ENCODE peak calls at places on chromosomes 12 and 14, in eight cellular contexts. V, P, S, C, Y, E, T and Z are unnamed samples.

GRCh38 chr12:124100572-124101178 is 127.7 kb downstream of the ZNF664 start:
- DNase-seq in V (no peak), P (no peak), S (no peak), C (no peak), Y (no peak), E (no peak), T (no peak), Z (no peak)

GRCh38 chr12:71299541-71300376 is 139.8 kb upstream of the LGR5 start:
- DNase-seq in V (no peak), P (no peak), S (no peak), C (no peak), Y (no peak), E (no peak), T (no peak), Z (no peak)

GRCh38 chr12:25151476-25151875 is 43.5 kb downstream of the DNAI7 start:
- DNase-seq in V (peak; percentile 39), P (peak; percentile 90), S (no peak), C (peak; percentile 86), Y (peak; percentile 94), E (no peak), T (peak; percentile 96), Z (no peak)

GRCh38 chr12:49808686-49809368 is 19.4 kb downstream of the NCKAP5L start:
- DNase-seq in V (no peak), P (peak; percentile 38), S (no peak), C (no peak), Y (no peak), E (no peak), T (no peak), Z (no peak)

GRCh38 chr12:46005151-46005797 is 14.9 kb upstream of the SCAF11 start:
- DNase-seq in V (no peak), P (peak; percentile 22), S (no peak), C (no peak), Y (no peak), E (no peak), T (peak; percentile 22), Z (no peak)

GRCh38 chr14:40240456-40240855 is 808.2 kb upstream of the FBXO33 start:
- DNase-seq in V (no peak), P (no peak), S (no peak), C (no peak), Y (peak; percentile 41), E (no peak), T (no peak), Z (no peak)

GRCh38 chr12:67957383-67957782 is 31.9 kb upstream of the IFNG-AS1 start:
- DNase-seq in V (no peak), P (no peak), S (no peak), C (no peak), Y (no peak), E (no peak), T (no peak), Z (no peak)

GRCh38 chr12:75979181-75979580 is 52.4 kb downstream of the PHLDA1 start:
- DNase-seq in V (no peak), P (no peak), S (peak; percentile 16), C (no peak), Y (peak; percentile 88), E (no peak), T (no peak), Z (no peak)

GRCh38 chr14:91193069-91193468 is 51.4 kb downstream of the GPR68 start:
- DNase-seq in V (no peak), P (no peak), S (no peak), C (no peak), Y (no peak), E (no peak), T (no peak), Z (no peak)

GRCh38 chr12:108046633-108047032 is 82.5 kb upstream of the WSCD2 start:
- DNase-seq in V (no peak), P (peak; percentile 24), S (no peak), C (no peak), Y (no peak), E (no peak), T (no peak), Z (no peak)

GRCh38 chr12:3035171-3035570 is 42.0 kb upstream of the TSPAN9 start:
- DNase-seq in V (no peak), P (peak; percentile 43), S (no peak), C (no peak), Y (peak; percentile 12), E (no peak), T (no peak), Z (no peak)

GRCh38 chr12:26135010-26135420 is 10.2 kb upstream of the BHLHE41 start:
- DNase-seq in V (peak; percentile 55), P (no peak), S (no peak), C (no peak), Y (peak; percentile 88), E (no peak), T (no peak), Z (no peak)

GRCh38 chr12:66587912-66588311 is 91.0 kb downstream of the GRIP1 start:
- DNase-seq in V (no peak), P (no peak), S (no peak), C (no peak), Y (no peak), E (no peak), T (no peak), Z (no peak)

GRCh38 chr12:48765753-48766162 is 23.1 kb downstream of the ADCY6 start:
- DNase-seq in V (no peak), P (no peak), S (no peak), C (no peak), Y (peak; percentile 51), E (no peak), T (no peak), Z (no peak)

GRCh38 chr14:92949496-92950192 is 26.7 kb downstream of the CHGA start:
- DNase-seq in V (no peak), P (no peak), S (no peak), C (no peak), Y (no peak), E (no peak), T (no peak), Z (no peak)

GRCh38 chr14:33085799-33086198 is 147.1 kb downstream of the NPAS3 start:
- DNase-seq in V (no peak), P (no peak), S (no peak), C (no peak), Y (no peak), E (no peak), T (no peak), Z (no peak)

GRCh38 chr14:71261206-71261605 is 353.9 kb downstream of the PCNX1 start:
- DNase-seq in V (no peak), P (no peak), S (no peak), C (no peak), Y (peak; percentile 29), E (no peak), T (no peak), Z (no peak)

GRCh38 chr14:88535813-88536212 is 19.0 kb downstream of the PTPN21 start:
- DNase-seq in V (no peak), P (no peak), S (no peak), C (no peak), Y (no peak), E (no peak), T (no peak), Z (no peak)

GRCh38 chr12:109998241-109998903 is 858 bp upstream of the ANKRD13A start:
- DNase-seq in V (no peak), P (no peak), S (no peak), C (no peak), Y (no peak), E (no peak), T (no peak), Z (no peak)

GRCh38 chr12:131728720-131729119 is 17.8 kb downstream of the SFSWAP start:
- DNase-seq in V (no peak), P (no peak), S (no peak), C (no peak), Y (no peak), E (no peak), T (no peak), Z (no peak)